ENCODE peak calls at places on chromosome 15, in six cellular contexts. W, I, G, Z, O and L are unnamed samples.

GRCh38 chr15:74312445-74313007 is 54.9 kb downstream of the CYP11A1 start:
- DNase-seq in W (no peak), I (no peak), G (no peak), Z (no peak), O (no peak), L (no peak)

GRCh38 chr15:26191216-26191615 is 328.1 kb upstream of the ATP10A start:
- DNase-seq in W (no peak), I (no peak), G (no peak), Z (no peak), O (no peak), L (no peak)

GRCh38 chr15:54045397-54045796 is 67.2 kb downstream of the UNC13C start:
- DNase-seq in W (no peak), I (no peak), G (no peak), Z (no peak), O (no peak), L (no peak)

GRCh38 chr15:31337352-31338031 is 10.9 kb downstream of the KLF13 start:
- DNase-seq in W (no peak), I (no peak), G (no peak), Z (no peak), O (no peak), L (no peak)

GRCh38 chr15:95169701-95170459 is 938.5 kb downstream of the MCTP2 start:
- DNase-seq in W (no peak), I (no peak), G (peak), Z (no peak), O (peak), L (peak)

GRCh38 chr15:73800662-73801345 is 47.7 kb upstream of the INSYN1 start:
- DNase-seq in W (peak), I (no peak), G (peak), Z (no peak), O (peak), L (no peak)

GRCh38 chr15:97759363-97759762 is 201.1 kb upstream of the ARRDC4 start:
- DNase-seq in W (no peak), I (peak), G (no peak), Z (no peak), O (no peak), L (peak)

GRCh38 chr15:27353837-27354236 is 382.9 kb downstream of the GABRG3 start:
- DNase-seq in W (no peak), I (no peak), G (no peak), Z (no peak), O (no peak), L (no peak)

GRCh38 chr15:35723852-35724251 is 177.9 kb upstream of the DPH6 start:
- DNase-seq in W (no peak), I (no peak), G (no peak), Z (no peak), O (no peak), L (no peak)

GRCh38 chr15:74653426-74654082 is 37.9 kb downstream of the CLK3 start:
- DNase-seq in W (no peak), I (peak), G (no peak), Z (no peak), O (peak), L (peak)

GRCh38 chr15:65066635-65067333 is 1.0 kb downstream of the RASL12 start:
- DNase-seq in W (no peak), I (no peak), G (no peak), Z (no peak), O (no peak), L (no peak)

GRCh38 chr15:56390739-56391267 is 25.6 kb downstream of the TEX9 start:
- DNase-seq in W (no peak), I (no peak), G (no peak), Z (no peak), O (no peak), L (no peak)

GRCh38 chr15:75199347-75199976 is 2.2 kb upstream of the C15orf39 start:
- DNase-seq in W (no peak), I (no peak), G (no peak), Z (no peak), O (no peak), L (no peak)

GRCh38 chr15:38490231-38490630 is 36.3 kb downstream of the FAM98B start:
- DNase-seq in W (no peak), I (no peak), G (no peak), Z (no peak), O (no peak), L (no peak)

GRCh38 chr15:42057744-42058646 is 36.4 kb downstream of the PLA2G4D start:
- DNase-seq in W (no peak), I (no peak), G (no peak), Z (no peak), O (no peak), L (no peak)